ENCODE peak calls at places on chromosomes 3 and 15, in seven cellular contexts. One of them, this sample, is unnamed.

GRCh38 chr3:94234177-94234788 is 171.4 kb downstream of the NSUN3 start:
- DNase-seq in HFFc6: peak; percentile 51
- DNase-seq in HepG2: peak; percentile 16
- DNase-seq in uterus: no peak
- DNase-seq in GM23338: peak; percentile 70
- DNase-seq in PC-9: no peak
- DNase-seq in upper lobe of right lung: no peak
- DNase-seq in this sample: peak; percentile 20

GRCh38 chr3:170721563-170721962 is 135.7 kb upstream of the SLC7A14 start:
- DNase-seq in HFFc6: no peak
- DNase-seq in HepG2: no peak
- DNase-seq in uterus: no peak
- DNase-seq in GM23338: no peak
- DNase-seq in PC-9: no peak
- DNase-seq in upper lobe of right lung: no peak
- DNase-seq in this sample: no peak

GRCh38 chr15:43958894-43959330 is 132.1 kb downstream of the WDR76 start:
- DNase-seq in HFFc6: peak; percentile 67
- DNase-seq in HepG2: no peak
- DNase-seq in uterus: no peak
- DNase-seq in GM23338: peak; percentile 57
- DNase-seq in PC-9: no peak
- DNase-seq in upper lobe of right lung: no peak
- DNase-seq in this sample: no peak

GRCh38 chr3:134249935-134250716 is 533 bp downstream of the RYK start:
- DNase-seq in HFFc6: peak; percentile 25
- DNase-seq in HepG2: peak; percentile 39
- DNase-seq in uterus: peak; percentile 32
- DNase-seq in GM23338: peak; percentile 76
- DNase-seq in PC-9: peak; percentile 77
- DNase-seq in upper lobe of right lung: peak; percentile 87
- DNase-seq in this sample: peak; percentile 51

GRCh38 chr3:129599073-129599472 is 7.4 kb downstream of the PLXND1 start:
- DNase-seq in HFFc6: no peak
- DNase-seq in HepG2: no peak
- DNase-seq in uterus: no peak
- DNase-seq in GM23338: no peak
- DNase-seq in PC-9: no peak
- DNase-seq in upper lobe of right lung: no peak
- DNase-seq in this sample: no peak

GRCh38 chr15:42151012-42151615 is 5.3 kb downstream of the PLA2G4F start:
- DNase-seq in HFFc6: no peak
- DNase-seq in HepG2: no peak
- DNase-seq in uterus: no peak
- DNase-seq in GM23338: no peak
- DNase-seq in PC-9: no peak
- DNase-seq in upper lobe of right lung: no peak
- DNase-seq in this sample: no peak

GRCh38 chr15:79084308-79084968 is 6.1 kb downstream of the RASGRF1 start:
- DNase-seq in HFFc6: no peak
- DNase-seq in HepG2: no peak
- DNase-seq in uterus: no peak
- DNase-seq in GM23338: no peak
- DNase-seq in PC-9: no peak
- DNase-seq in upper lobe of right lung: peak; percentile 42
- DNase-seq in this sample: no peak

GRCh38 chr15:89999676-90000174 is 1.4 kb upstream of the ZNF710 start:
- DNase-seq in HFFc6: peak; percentile 6
- DNase-seq in HepG2: no peak
- DNase-seq in uterus: peak; percentile 28
- DNase-seq in GM23338: peak; percentile 90
- DNase-seq in PC-9: no peak
- DNase-seq in upper lobe of right lung: peak; percentile 77
- DNase-seq in this sample: peak; percentile 49

GRCh38 chr3:52525666-52526065 is 8.0 kb downstream of the NT5DC2 start:
- DNase-seq in HFFc6: no peak
- DNase-seq in HepG2: no peak
- DNase-seq in uterus: no peak
- DNase-seq in GM23338: no peak
- DNase-seq in PC-9: no peak
- DNase-seq in upper lobe of right lung: peak; percentile 73
- DNase-seq in this sample: no peak

GRCh38 chr3:187662848-187663407 is 7.3 kb downstream of the SST start:
- DNase-seq in HFFc6: no peak
- DNase-seq in HepG2: no peak
- DNase-seq in uterus: no peak
- DNase-seq in GM23338: no peak
- DNase-seq in PC-9: no peak
- DNase-seq in upper lobe of right lung: no peak
- DNase-seq in this sample: no peak

GRCh38 chr3:44722103-44722401 is 7.4 kb upstream of the ZNF501 start:
- DNase-seq in HFFc6: no peak
- DNase-seq in HepG2: no peak
- DNase-seq in uterus: no peak
- DNase-seq in GM23338: no peak
- DNase-seq in PC-9: no peak
- DNase-seq in upper lobe of right lung: no peak
- DNase-seq in this sample: no peak

GRCh38 chr3:52704611-52705437 is 767 bp downstream of the GLT8D1 start:
- DNase-seq in HFFc6: peak; percentile 36
- DNase-seq in HepG2: peak; percentile 95
- DNase-seq in uterus: no peak
- DNase-seq in GM23338: peak; percentile 17
- DNase-seq in PC-9: peak; percentile 26
- DNase-seq in upper lobe of right lung: no peak
- DNase-seq in this sample: no peak

GRCh38 chr3:197520311-197521276 is 35.2 kb downstream of the BDH1 start:
- DNase-seq in HFFc6: peak; percentile 51
- DNase-seq in HepG2: peak; percentile 96
- DNase-seq in uterus: no peak
- DNase-seq in GM23338: peak; percentile 56
- DNase-seq in PC-9: peak; percentile 41
- DNase-seq in upper lobe of right lung: peak; percentile 76
- DNase-seq in this sample: no peak

GRCh38 chr3:138729279-138729678 is 105.4 kb downstream of the PIK3CB start:
- DNase-seq in HFFc6: no peak
- DNase-seq in HepG2: no peak
- DNase-seq in uterus: no peak
- DNase-seq in GM23338: no peak
- DNase-seq in PC-9: no peak
- DNase-seq in upper lobe of right lung: no peak
- DNase-seq in this sample: no peak
- TF ChIP-seq CTCF in HFFc6: no peak
- TF ChIP-seq CTCF in HepG2: no peak
- TF ChIP-seq CTCF in uterus: no peak
- TF ChIP-seq CTCF in GM23338: no peak
- TF ChIP-seq CTCF in PC-9: no peak
- TF ChIP-seq CTCF in upper lobe of right lung: no peak
- TF ChIP-seq CTCF in this sample: no peak

GRCh38 chr3:121855555-121855954 is 20.5 kb downstream of the EAF2 start:
- DNase-seq in HFFc6: no peak
- DNase-seq in HepG2: peak; percentile 15
- DNase-seq in uterus: no peak
- DNase-seq in GM23338: peak; percentile 78
- DNase-seq in PC-9: no peak
- DNase-seq in upper lobe of right lung: no peak
- DNase-seq in this sample: no peak

GRCh38 chr3:121852256-121852655 is 17.2 kb downstream of the EAF2 start:
- DNase-seq in HFFc6: no peak
- DNase-seq in HepG2: no peak
- DNase-seq in uterus: no peak
- DNase-seq in GM23338: no peak
- DNase-seq in PC-9: no peak
- DNase-seq in upper lobe of right lung: no peak
- DNase-seq in this sample: no peak
- TF ChIP-seq CTCF in HFFc6: no peak
- TF ChIP-seq CTCF in HepG2: no peak
- TF ChIP-seq CTCF in uterus: no peak
- TF ChIP-seq CTCF in GM23338: no peak
- TF ChIP-seq CTCF in PC-9: no peak
- TF ChIP-seq CTCF in upper lobe of right lung: no peak
- TF ChIP-seq CTCF in this sample: no peak

DNA sequence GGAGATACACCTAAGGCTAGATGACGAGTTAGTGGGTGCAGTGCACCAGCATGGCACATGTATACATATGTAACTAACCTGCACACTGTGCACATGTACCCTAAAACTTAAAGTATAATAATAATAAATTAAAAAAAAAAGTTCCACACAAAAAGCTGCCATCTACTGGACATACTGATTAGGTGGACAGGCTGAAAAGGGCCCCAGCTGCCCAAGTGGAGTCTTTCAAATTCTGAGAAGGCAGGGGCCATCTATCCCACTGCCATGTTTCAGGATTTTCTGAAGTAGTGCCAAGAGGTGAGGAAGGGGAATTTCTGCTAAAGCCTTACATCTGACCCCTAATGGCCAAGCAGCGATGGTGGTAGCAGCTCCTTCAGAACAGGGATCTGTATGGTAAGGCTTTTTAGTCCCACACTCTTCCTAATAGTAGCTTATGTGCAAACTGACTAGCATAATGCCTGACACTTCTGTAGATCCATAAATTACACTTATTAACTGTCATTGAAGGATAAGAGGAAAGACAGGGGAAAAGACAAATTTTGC is 7.7 kb downstream of the FSTL1 start:
- DNase-seq in HFFc6: no peak
- DNase-seq in HepG2: no peak
- DNase-seq in uterus: no peak
- DNase-seq in GM23338: peak; percentile 73
- DNase-seq in PC-9: no peak
- DNase-seq in upper lobe of right lung: no peak
- DNase-seq in this sample: no peak
- TF ChIP-seq CTCF in HFFc6: peak; percentile 72
- TF ChIP-seq CTCF in HepG2: no peak
- TF ChIP-seq CTCF in uterus: no peak
- TF ChIP-seq CTCF in GM23338: peak; percentile 49
- TF ChIP-seq CTCF in PC-9: peak; percentile 37
- TF ChIP-seq CTCF in upper lobe of right lung: peak; percentile 21
- TF ChIP-seq CTCF in this sample: peak; percentile 36

GRCh38 chr3:184584001-184584891 is 22.7 kb downstream of the EPHB3 start:
- DNase-seq in HFFc6: no peak
- DNase-seq in HepG2: no peak
- DNase-seq in uterus: no peak
- DNase-seq in GM23338: peak; percentile 77
- DNase-seq in PC-9: no peak
- DNase-seq in upper lobe of right lung: no peak
- DNase-seq in this sample: no peak
- TF ChIP-seq CTCF in HFFc6: no peak
- TF ChIP-seq CTCF in HepG2: peak; percentile 14
- TF ChIP-seq CTCF in uterus: no peak
- TF ChIP-seq CTCF in GM23338: peak; percentile 51
- TF ChIP-seq CTCF in PC-9: no peak
- TF ChIP-seq CTCF in upper lobe of right lung: peak; percentile 18
- TF ChIP-seq CTCF in this sample: peak; percentile 48

DNA sequence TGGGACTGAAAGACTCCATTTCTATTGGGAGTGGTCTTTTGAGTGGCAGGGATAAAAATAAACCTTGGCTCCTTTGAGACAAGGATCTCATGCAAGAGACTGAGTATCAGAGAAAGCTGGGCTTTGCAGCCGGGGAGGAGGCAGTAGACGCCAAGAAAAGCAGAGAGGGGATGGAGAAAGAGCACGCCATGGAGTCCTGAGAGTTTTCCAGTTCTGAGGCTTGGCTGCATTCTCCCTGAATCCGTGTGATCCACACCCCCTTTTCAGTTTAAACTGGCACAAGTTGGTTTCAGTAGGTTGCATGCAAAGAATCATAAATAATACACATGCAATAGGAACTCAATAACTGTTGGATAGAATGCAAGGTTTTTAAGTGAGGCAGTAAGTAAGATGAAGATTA is 12.4 kb upstream of the PDIA5 start:
- DNase-seq in HFFc6: no peak
- DNase-seq in HepG2: no peak
- DNase-seq in uterus: no peak
- DNase-seq in GM23338: no peak
- DNase-seq in PC-9: no peak
- DNase-seq in upper lobe of right lung: no peak
- DNase-seq in this sample: no peak
- TF ChIP-seq CTCF in HFFc6: no peak
- TF ChIP-seq CTCF in HepG2: no peak
- TF ChIP-seq CTCF in uterus: no peak
- TF ChIP-seq CTCF in GM23338: no peak
- TF ChIP-seq CTCF in PC-9: no peak
- TF ChIP-seq CTCF in upper lobe of right lung: no peak
- TF ChIP-seq CTCF in this sample: no peak

GRCh38 chr15:75661779-75662140 is 14.0 kb downstream of the SNX33 start:
- DNase-seq in HFFc6: no peak
- DNase-seq in HepG2: no peak
- DNase-seq in uterus: no peak
- DNase-seq in GM23338: no peak
- DNase-seq in PC-9: no peak
- DNase-seq in upper lobe of right lung: no peak
- DNase-seq in this sample: no peak

GRCh38 chr15:75661041-75661778 is 13.5 kb downstream of the SNX33 start:
- DNase-seq in HFFc6: peak; percentile 94
- DNase-seq in HepG2: peak; percentile 45
- DNase-seq in uterus: peak; percentile 93
- DNase-seq in GM23338: peak; percentile 59
- DNase-seq in PC-9: peak; percentile 91
- DNase-seq in upper lobe of right lung: peak; percentile 94
- DNase-seq in this sample: no peak

GRCh38 chr15:75662823-75663519 is 15.3 kb downstream of the SNX33 start:
- DNase-seq in HFFc6: no peak
- DNase-seq in HepG2: no peak
- DNase-seq in uterus: no peak
- DNase-seq in GM23338: no peak
- DNase-seq in PC-9: no peak
- DNase-seq in upper lobe of right lung: no peak
- DNase-seq in this sample: no peak

GRCh38 chr15:75659141-75659771 is 11.5 kb downstream of the SNX33 start:
- DNase-seq in HFFc6: no peak
- DNase-seq in HepG2: no peak
- DNase-seq in uterus: no peak
- DNase-seq in GM23338: no peak
- DNase-seq in PC-9: no peak
- DNase-seq in upper lobe of right lung: no peak
- DNase-seq in this sample: no peak

GRCh38 chr15:75659928-75660645 is 12.4 kb downstream of the SNX33 start:
- DNase-seq in HFFc6: no peak
- DNase-seq in HepG2: no peak
- DNase-seq in uterus: no peak
- DNase-seq in GM23338: no peak
- DNase-seq in PC-9: no peak
- DNase-seq in upper lobe of right lung: no peak
- DNase-seq in this sample: no peak
- TF ChIP-seq CTCF in HFFc6: no peak
- TF ChIP-seq CTCF in HepG2: no peak
- TF ChIP-seq CTCF in uterus: no peak
- TF ChIP-seq CTCF in GM23338: no peak
- TF ChIP-seq CTCF in PC-9: no peak
- TF ChIP-seq CTCF in upper lobe of right lung: no peak
- TF ChIP-seq CTCF in this sample: no peak

GRCh38 chr3:101676219-101676764 is 640 bp downstream of the ZBTB11 start:
- DNase-seq in HFFc6: peak; percentile 91
- DNase-seq in HepG2: peak; percentile 87
- DNase-seq in uterus: peak; percentile 93
- DNase-seq in GM23338: peak; percentile 98
- DNase-seq in PC-9: peak; percentile 100
- DNase-seq in upper lobe of right lung: peak; percentile 98
- DNase-seq in this sample: peak; percentile 92
- TF ChIP-seq CTCF in HFFc6: peak; percentile 37
- TF ChIP-seq CTCF in HepG2: no peak
- TF ChIP-seq CTCF in uterus: no peak
- TF ChIP-seq CTCF in GM23338: no peak
- TF ChIP-seq CTCF in PC-9: peak; percentile 24
- TF ChIP-seq CTCF in upper lobe of right lung: peak; percentile 32
- TF ChIP-seq CTCF in this sample: no peak